ENCODE peak calls at places on chromosomes 5 and 9, in six cellular contexts. One of them, this sample, is unnamed.

GRCh38 chr5:175654807-175655206 is 3.1 kb upstream of the HRH2 start:
- DNase-seq in neural crest cell: no peak
- DNase-seq in body of pancreas: no peak
- DNase-seq in Panc1: no peak
- DNase-seq in testis: no peak
- DNase-seq in thyroid gland: peak; percentile 67
- DNase-seq in this sample: no peak

GRCh38 chr5:65199988-65200668 is 281.6 kb downstream of the ADAMTS6 start:
- DNase-seq in neural crest cell: no peak
- DNase-seq in body of pancreas: no peak
- DNase-seq in Panc1: no peak
- DNase-seq in testis: no peak
- DNase-seq in thyroid gland: no peak
- DNase-seq in this sample: no peak

GRCh38 chr5:125412561-125413535 is 666.4 kb upstream of the ZNF608 start:
- DNase-seq in neural crest cell: peak; percentile 60
- DNase-seq in body of pancreas: peak; percentile 84
- DNase-seq in Panc1: no peak
- DNase-seq in testis: peak; percentile 81
- DNase-seq in thyroid gland: peak; percentile 78
- DNase-seq in this sample: peak; percentile 39

GRCh38 chr9:4793412-4794005 is 765 bp downstream of the RCL1 start:
- DNase-seq in neural crest cell: peak; percentile 41
- DNase-seq in body of pancreas: peak; percentile 17
- DNase-seq in Panc1: no peak
- DNase-seq in testis: peak; percentile 27
- DNase-seq in thyroid gland: no peak
- DNase-seq in this sample: no peak

GRCh38 chr5:142671276-142671675 is 14.6 kb downstream of the FGF1 start:
- DNase-seq in neural crest cell: no peak
- DNase-seq in body of pancreas: no peak
- DNase-seq in Panc1: no peak
- DNase-seq in testis: no peak
- DNase-seq in thyroid gland: no peak
- DNase-seq in this sample: no peak

GRCh38 chr5:170570492-170570891 is 66.7 kb downstream of the KCNIP1 start:
- DNase-seq in neural crest cell: no peak
- DNase-seq in body of pancreas: peak; percentile 47
- DNase-seq in Panc1: no peak
- DNase-seq in testis: no peak
- DNase-seq in thyroid gland: peak; percentile 9
- DNase-seq in this sample: no peak

GRCh38 chr5:122471031-122471751 is 159.2 kb downstream of the SNCAIP start:
- DNase-seq in neural crest cell: no peak
- DNase-seq in body of pancreas: no peak
- DNase-seq in Panc1: no peak
- DNase-seq in testis: no peak
- DNase-seq in thyroid gland: no peak
- DNase-seq in this sample: no peak

GRCh38 chr5:66840527-66841013 is 244.4 kb downstream of the MAST4 start:
- DNase-seq in neural crest cell: no peak
- DNase-seq in body of pancreas: no peak
- DNase-seq in Panc1: no peak
- DNase-seq in testis: no peak
- DNase-seq in thyroid gland: no peak
- DNase-seq in this sample: no peak

GRCh38 chr5:34991486-34992238 is 56.1 kb downstream of the AGXT2 start:
- DNase-seq in neural crest cell: no peak
- DNase-seq in body of pancreas: no peak
- DNase-seq in Panc1: no peak
- DNase-seq in testis: no peak
- DNase-seq in thyroid gland: no peak
- DNase-seq in this sample: no peak

GRCh38 chr9:135770203-135770535 is 68.2 kb downstream of the KCNT1 start:
- DNase-seq in neural crest cell: no peak
- DNase-seq in body of pancreas: no peak
- DNase-seq in Panc1: no peak
- DNase-seq in testis: no peak
- DNase-seq in thyroid gland: no peak
- DNase-seq in this sample: no peak

GRCh38 chr9:128577206-128577605 is 24.8 kb downstream of the SPTAN1 start:
- DNase-seq in neural crest cell: no peak
- DNase-seq in body of pancreas: no peak
- DNase-seq in Panc1: no peak
- DNase-seq in testis: no peak
- DNase-seq in thyroid gland: no peak
- DNase-seq in this sample: no peak

GRCh38 chr9:38035873-38036272 is 33.2 kb downstream of the SHB start:
- DNase-seq in neural crest cell: no peak
- DNase-seq in body of pancreas: no peak
- DNase-seq in Panc1: no peak
- DNase-seq in testis: no peak
- DNase-seq in thyroid gland: no peak
- DNase-seq in this sample: no peak

GRCh38 chr5:160869962-160870521 is 18.0 kb upstream of the ATP10B start:
- DNase-seq in neural crest cell: no peak
- DNase-seq in body of pancreas: no peak
- DNase-seq in Panc1: no peak
- DNase-seq in testis: no peak
- DNase-seq in thyroid gland: no peak
- DNase-seq in this sample: no peak

GRCh38 chr9:127116088-127116726 is 6.2 kb downstream of the ANGPTL2 start:
- DNase-seq in neural crest cell: no peak
- DNase-seq in body of pancreas: no peak
- DNase-seq in Panc1: no peak
- DNase-seq in testis: no peak
- DNase-seq in thyroid gland: no peak
- DNase-seq in this sample: no peak

GRCh38 chr9:96661711-96662110 is 6.6 kb upstream of the PRXL2C start:
- DNase-seq in neural crest cell: no peak
- DNase-seq in body of pancreas: no peak
- DNase-seq in Panc1: no peak
- DNase-seq in testis: no peak
- DNase-seq in thyroid gland: no peak
- DNase-seq in this sample: no peak

GRCh38 chr5:133295520-133295919 is 243.7 kb downstream of the HSPA4 start:
- DNase-seq in neural crest cell: no peak
- DNase-seq in body of pancreas: no peak
- DNase-seq in Panc1: no peak
- DNase-seq in testis: no peak
- DNase-seq in thyroid gland: no peak
- DNase-seq in this sample: no peak

GRCh38 chr5:180988011-180988410 is 635 bp upstream of the BTNL3 start:
- DNase-seq in neural crest cell: no peak
- DNase-seq in body of pancreas: no peak
- DNase-seq in Panc1: no peak
- DNase-seq in testis: no peak
- DNase-seq in thyroid gland: no peak
- DNase-seq in this sample: no peak

GRCh38 chr5:134140530-134141201 is 26.2 kb downstream of the TCF7 start:
- DNase-seq in neural crest cell: peak; percentile 57
- DNase-seq in body of pancreas: peak; percentile 78
- DNase-seq in Panc1: no peak
- DNase-seq in testis: peak; percentile 80
- DNase-seq in thyroid gland: peak; percentile 77
- DNase-seq in this sample: peak; percentile 73

GRCh38 chr9:122036988-122037387 is 56.1 kb downstream of the TTLL11 start:
- DNase-seq in neural crest cell: no peak
- DNase-seq in body of pancreas: no peak
- DNase-seq in Panc1: no peak
- DNase-seq in testis: no peak
- DNase-seq in thyroid gland: no peak
- DNase-seq in this sample: no peak
- TF ChIP-seq CTCF in neural crest cell: no peak
- TF ChIP-seq CTCF in body of pancreas: no peak
- TF ChIP-seq CTCF in Panc1: no peak
- TF ChIP-seq CTCF in testis: no peak
- TF ChIP-seq CTCF in thyroid gland: no peak
- TF ChIP-seq CTCF in this sample: no peak

DNA sequence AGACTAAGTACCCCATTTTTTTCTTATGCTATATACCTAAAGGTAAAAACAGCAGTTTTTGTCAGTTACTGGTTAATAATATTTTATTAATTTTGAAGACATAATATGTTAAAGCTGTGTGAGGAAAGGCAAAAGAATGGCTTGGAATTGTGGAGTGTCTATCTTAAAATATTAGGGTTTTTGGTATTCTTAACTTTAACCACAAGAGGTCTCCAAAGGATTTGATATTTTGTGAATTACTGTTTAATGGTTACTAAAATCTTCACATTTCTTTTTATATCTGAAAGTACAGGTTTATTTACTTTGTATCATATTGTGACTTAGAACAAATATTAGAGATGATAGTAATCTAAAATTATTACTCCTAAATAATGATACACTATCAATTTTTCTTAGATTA is 32.0 kb upstream of the DHFR start:
- DNase-seq in neural crest cell: no peak
- DNase-seq in body of pancreas: no peak
- DNase-seq in Panc1: no peak
- DNase-seq in testis: no peak
- DNase-seq in thyroid gland: no peak
- DNase-seq in this sample: peak; percentile 35
- TF ChIP-seq CTCF in neural crest cell: peak; percentile 71
- TF ChIP-seq CTCF in body of pancreas: no peak
- TF ChIP-seq CTCF in Panc1: no peak
- TF ChIP-seq CTCF in testis: no peak
- TF ChIP-seq CTCF in thyroid gland: no peak
- TF ChIP-seq CTCF in this sample: peak; percentile 67

GRCh38 chr9:137721899-137722298 is 103.1 kb downstream of the EHMT1 start:
- DNase-seq in neural crest cell: no peak
- DNase-seq in body of pancreas: no peak
- DNase-seq in Panc1: no peak
- DNase-seq in testis: no peak
- DNase-seq in thyroid gland: no peak
- DNase-seq in this sample: no peak
- TF ChIP-seq CTCF in neural crest cell: peak; percentile 37
- TF ChIP-seq CTCF in body of pancreas: no peak
- TF ChIP-seq CTCF in Panc1: no peak
- TF ChIP-seq CTCF in testis: no peak
- TF ChIP-seq CTCF in thyroid gland: no peak
- TF ChIP-seq CTCF in this sample: no peak

GRCh38 chr9:137218754-137219271 is 3.2 kb downstream of the RNF208 start:
- DNase-seq in neural crest cell: no peak
- DNase-seq in body of pancreas: peak; percentile 92
- DNase-seq in Panc1: no peak
- DNase-seq in testis: peak; percentile 71
- DNase-seq in thyroid gland: no peak
- DNase-seq in this sample: peak; percentile 80

GRCh38 chr9:137215196-137215986 is 6.6 kb downstream of the RNF208 start:
- DNase-seq in neural crest cell: no peak
- DNase-seq in body of pancreas: no peak
- DNase-seq in Panc1: no peak
- DNase-seq in testis: no peak
- DNase-seq in thyroid gland: no peak
- DNase-seq in this sample: no peak

GRCh38 chr9:137216188-137216965 is 5.7 kb downstream of the RNF208 start:
- DNase-seq in neural crest cell: no peak
- DNase-seq in body of pancreas: no peak
- DNase-seq in Panc1: no peak
- DNase-seq in testis: peak; percentile 87
- DNase-seq in thyroid gland: no peak
- DNase-seq in this sample: no peak

GRCh38 chr9:137218212-137218753 is 3.8 kb downstream of the RNF208 start:
- DNase-seq in neural crest cell: no peak
- DNase-seq in body of pancreas: no peak
- DNase-seq in Panc1: no peak
- DNase-seq in testis: no peak
- DNase-seq in thyroid gland: no peak
- DNase-seq in this sample: no peak

GRCh38 chr9:137217276-137218211 is 4.5 kb downstream of the RNF208 start:
- DNase-seq in neural crest cell: no peak
- DNase-seq in body of pancreas: peak; percentile 94
- DNase-seq in Panc1: no peak
- DNase-seq in testis: peak; percentile 91
- DNase-seq in thyroid gland: peak; percentile 76
- DNase-seq in this sample: peak; percentile 72
- TF ChIP-seq CTCF in neural crest cell: no peak
- TF ChIP-seq CTCF in body of pancreas: no peak
- TF ChIP-seq CTCF in Panc1: peak; percentile 19
- TF ChIP-seq CTCF in testis: no peak
- TF ChIP-seq CTCF in thyroid gland: no peak
- TF ChIP-seq CTCF in this sample: no peak

GRCh38 chr9:75190762-75191161 is 102.4 kb downstream of the OSTF1 start:
- DNase-seq in neural crest cell: no peak
- DNase-seq in body of pancreas: no peak
- DNase-seq in Panc1: no peak
- DNase-seq in testis: no peak
- DNase-seq in thyroid gland: no peak
- DNase-seq in this sample: no peak
- TF ChIP-seq CTCF in neural crest cell: no peak
- TF ChIP-seq CTCF in body of pancreas: no peak
- TF ChIP-seq CTCF in Panc1: no peak
- TF ChIP-seq CTCF in testis: no peak
- TF ChIP-seq CTCF in thyroid gland: no peak
- TF ChIP-seq CTCF in this sample: no peak

DNA sequence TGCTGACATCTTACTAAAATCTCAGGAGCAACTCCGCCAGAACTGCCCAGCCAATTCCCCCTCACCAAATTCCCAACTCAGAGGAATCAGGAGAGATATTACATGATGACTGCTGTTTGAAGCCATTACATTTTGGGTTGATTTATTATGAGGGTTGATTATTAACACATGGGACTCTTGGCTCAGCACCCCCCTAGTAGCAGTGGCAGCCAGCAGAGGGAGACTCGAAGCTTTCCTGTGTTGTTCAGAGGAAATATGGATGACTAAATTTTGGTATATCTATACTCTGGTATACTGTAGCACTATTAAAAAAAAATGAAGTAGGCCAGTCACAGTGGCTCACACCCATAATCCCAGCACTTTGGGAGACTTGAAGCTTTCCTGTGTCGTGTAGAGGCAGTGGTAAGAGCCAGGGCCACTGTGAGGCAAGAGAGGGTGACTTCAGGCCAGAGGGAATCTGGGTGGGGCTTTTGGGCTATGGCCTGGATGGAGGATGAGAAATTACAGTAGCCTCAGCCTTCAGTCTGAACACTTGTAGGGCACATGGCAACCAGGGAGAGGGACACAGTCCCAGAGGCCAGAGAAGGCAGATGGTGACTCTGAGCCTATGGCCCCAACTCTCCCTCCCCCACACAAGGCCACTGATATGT is 111.4 kb downstream of the LHX2 start:
- DNase-seq in neural crest cell: no peak
- DNase-seq in body of pancreas: no peak
- DNase-seq in Panc1: no peak
- DNase-seq in testis: no peak
- DNase-seq in thyroid gland: no peak
- DNase-seq in this sample: no peak
- TF ChIP-seq CTCF in neural crest cell: peak; percentile 26
- TF ChIP-seq CTCF in body of pancreas: no peak
- TF ChIP-seq CTCF in Panc1: peak; percentile 45
- TF ChIP-seq CTCF in testis: no peak
- TF ChIP-seq CTCF in thyroid gland: no peak
- TF ChIP-seq CTCF in this sample: peak; percentile 57

This sample was measured in PC-9.